ENCODE peak calls at places on chromosomes 12 and 14, in eight cellular contexts. I, K, C, Z, Y, L, O and T are unnamed samples.

GRCh38 chr12:19474147-19474546 is 34.9 kb downstream of the AEBP2 start:
- DNase-seq in O (no peak), L (peak; percentile 15), I (no peak), C (no peak), Y (no peak), Z (no peak), K (no peak), T (no peak)

GRCh38 chr12:26789731-26790644 is 43.0 kb downstream of the ITPR2 start:
- DNase-seq in I (peak; percentile 15), L (peak; percentile 52), O (no peak), C (no peak), Z (no peak), K (no peak), Y (no peak), T (no peak)

GRCh38 chr12:45756666-45757065 is 27.2 kb downstream of the ARID2 start:
- DNase-seq in Y (no peak), Z (no peak), L (no peak), K (no peak), O (no peak), I (no peak), C (no peak), T (no peak)

GRCh38 chr14:24331731-24332093 is 3.2 kb downstream of the ADCY4 start:
- DNase-seq in C (no peak), K (no peak), Y (peak; percentile 72), O (no peak), Z (no peak), I (no peak), L (no peak), T (no peak)

GRCh38 chr14:56855891-56856461 is 45.7 kb upstream of the OTX2 start:
- DNase-seq in L (no peak), K (no peak), Y (no peak), I (no peak), C (no peak), O (no peak), Z (peak; percentile 77), T (peak; percentile 50)

GRCh38 chr12:2306686-2307249 is 254.0 kb downstream of the CACNA1C start:
- DNase-seq in I (no peak), L (no peak), Y (no peak), Z (no peak), C (no peak), K (no peak), O (no peak), T (no peak)

GRCh38 chr12:122350444-122350843 is 72.0 kb downstream of the CLIP1 start:
- DNase-seq in Y (no peak), O (no peak), K (no peak), C (no peak), L (peak; percentile 65), Z (no peak), I (no peak), T (no peak)

GRCh38 chr14:51554953-51555352 is 96.8 kb upstream of the FRMD6 start:
- DNase-seq in C (no peak), Z (peak; percentile 17), I (no peak), O (no peak), K (no peak), Y (no peak), L (peak; percentile 35), T (no peak)

GRCh38 chr12:23083267-23083666 is 458.3 kb downstream of the ETNK1 start:
- DNase-seq in K (no peak), I (no peak), Z (no peak), O (no peak), Y (peak; percentile 91), L (peak; percentile 86), C (peak; percentile 56), T (no peak)

GRCh38 chr12:130982565-130983225 is 29.0 kb downstream of the ADGRD1 start:
- DNase-seq in Y (no peak), C (no peak), I (no peak), K (no peak), Z (no peak), O (no peak), L (no peak), T (no peak)

GRCh38 chr12:90333939-90334338 is 621.0 kb downstream of the CCER1 start:
- DNase-seq in K (no peak), Y (no peak), I (no peak), L (peak; percentile 29), C (peak; percentile 25), Z (no peak), O (no peak), T (no peak)

GRCh38 chr14:24428628-24429394 is 657 bp downstream of the CBLN3 start:
- DNase-seq in K (peak; percentile 22), O (no peak), I (no peak), C (no peak), Y (no peak), L (no peak), Z (no peak), T (no peak)

GRCh38 chr12:60148109-60148508 is 552.3 kb downstream of the SLC16A7 start:
- DNase-seq in C (peak; percentile 19), I (no peak), Z (no peak), K (no peak), L (peak; percentile 87), O (no peak), Y (no peak), T (no peak)